ENCODE peak calls at places on chromosomes 3 and 15, in nine cellular contexts. Q is T-helper 1 cell, O is Ammon's horn, N is hippocampal formation, K is GM12878, L is lower lobe of right lung, X is Panc1, J is Calu3, B is kidney tubule cell. Y is an unnamed sample.
A peak's percentile ranks its signal among the peaks of the same experiment; 100 is the strongest.

GRCh38 chr15:64571857-64572291 is 111.5 kb downstream of the ZNF609 start:
- DNase-seq in Q (no peak), O (peak; percentile 14), N (no peak), K (peak; percentile 92), L (no peak), X (no peak), J (peak; percentile 18), B (peak; percentile 54), Y (no peak)

GRCh38 chr15:64014995-64015394 is 31.3 kb downstream of the DAPK2 start:
- DNase-seq in Q (no peak), O (no peak), N (no peak), K (no peak), L (no peak), X (no peak), J (no peak), B (no peak), Y (no peak)

GRCh38 chr3:156837130-156837529 is 11.0 kb downstream of the LEKR1 start:
- DNase-seq in Q (no peak), O (no peak), N (no peak), K (no peak), L (no peak), X (no peak), J (no peak), B (peak; percentile 10), Y (no peak)

GRCh38 chr3:109224333-109224732 is 87.8 kb downstream of the C3orf85 start:
- DNase-seq in Q (no peak), O (no peak), N (no peak), K (no peak), L (no peak), X (no peak), J (peak; percentile 67), B (peak; percentile 69), Y (peak; percentile 9)

GRCh38 chr3:186754006-186754405 is 29.4 kb upstream of the EIF4A2 start:
- DNase-seq in Q (no peak), O (no peak), N (no peak), K (no peak), L (no peak), X (peak; percentile 18), J (no peak), B (no peak), Y (no peak)

GRCh38 chr3:15361494-15362214 is 29.3 kb upstream of the SH3BP5 start:
- DNase-seq in Q (no peak), O (no peak), N (no peak), K (peak; percentile 99), L (no peak), X (no peak), J (no peak), B (peak; percentile 75), Y (no peak)

GRCh38 chr3:136336329-136337100 is 86.4 kb downstream of the PCCB start:
- DNase-seq in Q (no peak), O (no peak), N (no peak), K (no peak), L (no peak), X (no peak), J (no peak), B (no peak), Y (no peak)

GRCh38 chr15:70099966-70100494 is 2.3 kb upstream of the TLE3 start:
- DNase-seq in Q (no peak), O (no peak), N (no peak), K (no peak), L (no peak), X (no peak), J (no peak), B (no peak), Y (peak; percentile 33)